ENCODE peak calls at places on chromosomes 16 and 17, in nine cellular contexts. One of them, this sample, is unnamed.
A peak's percentile ranks its signal among the peaks of the same experiment; 100 is the strongest.

GRCh38 chr16:72658888-72659717 is 388.8 kb downstream of the ZFHX3 start:
- DNase-seq in ELR: peak; percentile 66
- DNase-seq in testis: no peak
- DNase-seq in breast epithelium: no peak
- DNase-seq in AG08396: no peak
- DNase-seq in SW 1271: no peak
- DNase-seq in EH: peak; percentile 45
- DNase-seq in astrocyte: peak; percentile 58
- DNase-seq in T-cell: no peak
- DNase-seq in this sample: no peak

GRCh38 chr17:79991924-79992656 is 43.6 kb downstream of the TBC1D16 start:
- DNase-seq in SW 1271: no peak
- DNase-seq in EH: peak; percentile 37
- DNase-seq in AG08396: peak; percentile 41
- DNase-seq in astrocyte: no peak
- DNase-seq in breast epithelium: no peak
- DNase-seq in ELR: no peak
- DNase-seq in T-cell: no peak
- DNase-seq in testis: no peak
- DNase-seq in this sample: no peak

GRCh38 chr16:3036726-3037315 is at the start of gene BICDL2:
- DNase-seq in ELR: no peak
- DNase-seq in SW 1271: no peak
- DNase-seq in T-cell: no peak
- DNase-seq in AG08396: no peak
- DNase-seq in astrocyte: no peak
- DNase-seq in EH: no peak
- DNase-seq in breast epithelium: no peak
- DNase-seq in testis: no peak
- DNase-seq in this sample: no peak

GRCh38 chr17:79272220-79272619 is 197.6 kb downstream of the ENGASE start:
- DNase-seq in AG08396: no peak
- DNase-seq in breast epithelium: no peak
- DNase-seq in testis: no peak
- DNase-seq in ELR: no peak
- DNase-seq in SW 1271: no peak
- DNase-seq in EH: no peak
- DNase-seq in T-cell: no peak
- DNase-seq in astrocyte: no peak
- DNase-seq in this sample: no peak

GRCh38 chr17:79792984-79793923 is 3.6 kb downstream of the CBX8 start:
- DNase-seq in SW 1271: no peak
- DNase-seq in T-cell: no peak
- DNase-seq in breast epithelium: no peak
- DNase-seq in testis: no peak
- DNase-seq in EH: peak; percentile 94
- DNase-seq in astrocyte: peak; percentile 77
- DNase-seq in AG08396: peak; percentile 91
- DNase-seq in ELR: peak; percentile 73
- DNase-seq in this sample: peak; percentile 46

GRCh38 chr17:28612531-28612930 is 1.5 kb downstream of the RSKR start:
- DNase-seq in AG08396: no peak
- DNase-seq in testis: no peak
- DNase-seq in astrocyte: no peak
- DNase-seq in T-cell: no peak
- DNase-seq in EH: no peak
- DNase-seq in ELR: no peak
- DNase-seq in breast epithelium: no peak
- DNase-seq in SW 1271: no peak
- DNase-seq in this sample: no peak

GRCh38 chr16:1926223-1926718 is 8.1 kb upstream of the HS3ST6 start:
- DNase-seq in SW 1271: no peak
- DNase-seq in breast epithelium: no peak
- DNase-seq in testis: no peak
- DNase-seq in ELR: no peak
- DNase-seq in EH: no peak
- DNase-seq in AG08396: no peak
- DNase-seq in astrocyte: no peak
- DNase-seq in T-cell: no peak
- DNase-seq in this sample: no peak

GRCh38 chr17:71628306-71628705 is 492.5 kb upstream of the SOX9 start:
- DNase-seq in testis: no peak
- DNase-seq in breast epithelium: no peak
- DNase-seq in ELR: peak; percentile 47
- DNase-seq in AG08396: no peak
- DNase-seq in astrocyte: peak; percentile 51
- DNase-seq in SW 1271: no peak
- DNase-seq in T-cell: no peak
- DNase-seq in EH: peak; percentile 38
- DNase-seq in this sample: no peak

GRCh38 chr16:15785386-15786059 is 71.3 kb downstream of the MYH11 start:
- DNase-seq in SW 1271: no peak
- DNase-seq in ELR: peak; percentile 23
- DNase-seq in testis: no peak
- DNase-seq in astrocyte: no peak
- DNase-seq in EH: no peak
- DNase-seq in T-cell: no peak
- DNase-seq in breast epithelium: no peak
- DNase-seq in AG08396: no peak
- DNase-seq in this sample: no peak

GRCh38 chr16:2963611-2964415 is at the start of gene KREMEN2:
- DNase-seq in astrocyte: no peak
- DNase-seq in AG08396: peak; percentile 61
- DNase-seq in T-cell: no peak
- DNase-seq in SW 1271: peak; percentile 70
- DNase-seq in breast epithelium: no peak
- DNase-seq in EH: peak; percentile 24
- DNase-seq in testis: no peak
- DNase-seq in ELR: peak; percentile 56
- DNase-seq in this sample: no peak

GRCh38 chr17:6524520-6524919 is 31.8 kb downstream of the PITPNM3 start:
- DNase-seq in ELR: peak; percentile 54
- DNase-seq in testis: no peak
- DNase-seq in T-cell: no peak
- DNase-seq in SW 1271: no peak
- DNase-seq in breast epithelium: no peak
- DNase-seq in EH: no peak
- DNase-seq in astrocyte: peak; percentile 29
- DNase-seq in AG08396: no peak
- DNase-seq in this sample: no peak

GRCh38 chr16:70790815-70791214 is 10.1 kb downstream of the VAC14 start:
- DNase-seq in ELR: no peak
- DNase-seq in SW 1271: no peak
- DNase-seq in EH: no peak
- DNase-seq in testis: no peak
- DNase-seq in AG08396: no peak
- DNase-seq in astrocyte: no peak
- DNase-seq in breast epithelium: no peak
- DNase-seq in T-cell: no peak
- DNase-seq in this sample: no peak